ENCODE peak calls at places on chromosomes 6 and 20, in seven cellular contexts. N is neural progenitor cell, M is HCT116, Z is PC-3, J is GM23248, G is MM.1S, I is OCI-LY7. Q is an unnamed sample.
A peak's percentile ranks its signal among the peaks of the same experiment; 100 is the strongest.

GRCh38 chr6:144712541-144712940 is 427.4 kb downstream of the UTRN start:
- DNase-seq in I (no peak), Z (peak; percentile 5), J (peak; percentile 76), N (no peak), M (no peak), G (no peak), Q (no peak)

GRCh38 chr20:58551631-58552030 is 36.4 kb upstream of the APCDD1L start:
- DNase-seq in I (no peak), G (no peak), M (no peak), Z (no peak), N (no peak), J (no peak), Q (no peak)

GRCh38 chr6:82362868-82363267 is 749 bp upstream of the TPBG start:
- DNase-seq in G (no peak), I (no peak), N (peak; percentile 76), J (peak; percentile 95), Z (peak; percentile 12), M (no peak), Q (peak; percentile 54)

GRCh38 chr20:62433655-62434054 is 6.3 kb upstream of the RBBP8NL start:
- DNase-seq in I (no peak), Z (no peak), J (peak; percentile 20), G (no peak), M (no peak), N (no peak), Q (no peak)

GRCh38 chr6:4313044-4313686 is 177.8 kb upstream of the ECI2 start:
- DNase-seq in Z (peak; percentile 98), G (no peak), J (peak; percentile 98), M (peak; percentile 49), N (peak; percentile 54), I (peak; percentile 13), Q (peak; percentile 52)

GRCh38 chr6:98094696-98095095 is 739.7 kb upstream of the POU3F2 start:
- DNase-seq in G (no peak), M (no peak), Z (peak; percentile 73), J (peak; percentile 0), N (no peak), I (no peak), Q (no peak)

GRCh38 chr20:35489717-35490116 is 34.3 kb downstream of the CEP250 start:
- DNase-seq in Z (no peak), J (no peak), N (no peak), I (no peak), G (no peak), M (no peak), Q (no peak)

GRCh38 chr20:57002066-57002570 is 264.3 kb downstream of the BMP7 start:
- DNase-seq in J (no peak), M (no peak), G (no peak), Z (no peak), I (no peak), N (no peak), Q (no peak)

GRCh38 chr20:7416382-7416781 is 523.9 kb downstream of the HAO1 start:
- DNase-seq in I (no peak), G (no peak), M (no peak), Z (peak; percentile 0), N (no peak), J (no peak), Q (no peak)

GRCh38 chr6:68732423-68732822 is 97.3 kb downstream of the ADGRB3 start:
- DNase-seq in I (no peak), M (no peak), Z (no peak), G (no peak), N (no peak), J (no peak), Q (no peak)

GRCh38 chr6:20608371-20608770 is 74.1 kb downstream of the CDKAL1 start:
- DNase-seq in G (no peak), Z (no peak), M (no peak), J (no peak), I (no peak), N (no peak), Q (no peak)

GRCh38 chr6:145209312-145209711 is 526.0 kb downstream of the EPM2A start:
- DNase-seq in M (no peak), I (no peak), J (peak; percentile 10), N (no peak), G (no peak), Z (no peak), Q (no peak)

GRCh38 chr6:143536866-143537691 is 25.6 kb upstream of the FUCA2 start:
- DNase-seq in Z (peak; percentile 56), N (peak; percentile 83), J (peak; percentile 81), I (no peak), M (peak; percentile 41), G (peak; percentile 44), Q (peak; percentile 84)

GRCh38 chr20:50290815-50291214 is 100.2 kb downstream of the CEBPB start:
- DNase-seq in N (no peak), Z (no peak), J (no peak), I (no peak), G (no peak), M (no peak), Q (no peak)

GRCh38 chr20:59333928-59334327 is 33.5 kb downstream of the EDN3 start:
- DNase-seq in J (no peak), N (no peak), Z (no peak), I (no peak), G (no peak), M (no peak), Q (no peak)

GRCh38 chr6:167056370-167056769 is 57.2 kb downstream of the CEP43 start:
- DNase-seq in N (no peak), I (peak; percentile 21), M (no peak), Z (no peak), G (no peak), J (no peak), Q (no peak)

GRCh38 chr20:63346131-63347080 is 14.7 kb downstream of the CHRNA4 start:
- DNase-seq in J (no peak), M (no peak), I (no peak), G (peak; percentile 2), N (no peak), Z (no peak), Q (no peak)

GRCh38 chr6:88899569-88900316 is 63.7 kb downstream of the RNGTT start:
- DNase-seq in I (peak; percentile 8), M (no peak), Z (peak; percentile 3), G (no peak), N (peak; percentile 4), J (no peak), Q (no peak)

GRCh38 chr6:167827588-167828324 is 1.0 kb downstream of the AFDN start:
- DNase-seq in Z (peak; percentile 33), M (no peak), N (peak; percentile 77), J (peak; percentile 76), G (peak; percentile 48), I (peak; percentile 51), Q (peak; percentile 71)

GRCh38 chr6:22470454-22471368 is 98.7 kb upstream of the HDGFL1 start:
- DNase-seq in J (peak; percentile 38), M (no peak), Z (peak; percentile 89), N (peak; percentile 33), G (no peak), I (no peak), Q (peak; percentile 58)

GRCh38 chr6:2576499-2576898 is 174.2 kb downstream of the MYLK4 start:
- DNase-seq in M (no peak), J (no peak), N (no peak), I (no peak), G (no peak), Z (no peak), Q (no peak)

DNA sequence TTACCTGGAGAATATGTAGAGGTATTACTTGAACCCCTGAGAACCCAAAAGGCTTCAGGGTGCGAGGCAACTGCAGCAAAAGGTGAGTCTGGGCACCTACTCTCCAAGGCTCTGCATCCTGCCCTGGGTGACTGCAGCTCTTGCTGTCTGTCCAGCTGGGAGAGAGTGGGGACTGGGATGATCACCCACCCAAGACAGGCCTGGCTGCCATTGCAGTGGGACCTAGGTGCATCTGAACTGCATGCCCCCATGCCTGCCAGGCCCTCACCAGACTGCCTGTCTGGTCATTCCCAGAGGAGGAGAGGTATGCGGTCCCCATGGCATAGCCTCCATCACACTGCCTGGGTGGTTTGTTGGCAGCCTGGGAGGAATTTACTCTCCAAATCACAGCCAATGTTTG is 563.9 kb downstream of the TFAP2A start:
- DNase-seq in Z (no peak), N (no peak), I (no peak), M (no peak), G (no peak), J (no peak), Q (no peak)
- H3K9me3 ChIP-seq in Z (peaks cover 25% of the 10 kb centered on the region), N (peaks cover 9% of the 10 kb centered on the region), I (peaks cover 9% of the 10 kb centered on the region), M (peaks cover 3% of the 10 kb centered on the region), G (no peaks in the 10 kb centered on the region), J (no peaks in the 10 kb centered on the region), Q (peaks cover 12% of the 10 kb centered on the region)

GRCh38 chr6:111530777-111531176 is 47.8 kb upstream of the REV3L start:
- DNase-seq in Z (no peak), I (no peak), M (no peak), N (peak; percentile 37), G (no peak), J (no peak), Q (no peak)

GRCh38 chr6:111524735-111525134 is 41.7 kb upstream of the REV3L start:
- DNase-seq in M (no peak), I (no peak), J (no peak), G (no peak), N (no peak), Z (no peak), Q (no peak)

GRCh38 chr6:111530218-111530617 is 47.2 kb upstream of the REV3L start:
- DNase-seq in J (no peak), N (no peak), G (no peak), I (no peak), Z (no peak), M (no peak), Q (no peak)

GRCh38 chr6:111524252-111524651 is 41.2 kb upstream of the REV3L start:
- DNase-seq in I (no peak), Z (no peak), G (no peak), N (no peak), M (no peak), J (no peak), Q (no peak)

GRCh38 chr6:111527367-111527766 is 44.3 kb upstream of the REV3L start:
- DNase-seq in G (no peak), N (no peak), Z (no peak), J (no peak), I (no peak), M (no peak), Q (no peak)
- TF ChIP-seq EZH2phosphoT487 in G (no peak), N (no peak), Z (no peak), J (no peak), I (no peak), M (no peak), Q (no peak)

GRCh38 chr6:30283761-30284160 is 43.0 kb upstream of the TRIM39 start:
- DNase-seq in I (no peak), G (no peak), J (no peak), Z (no peak), N (no peak), M (no peak), Q (no peak)
- H3K9me3 ChIP-seq in I (peaks cover 55% of the 10 kb centered on the region), G (no peaks in the 10 kb centered on the region), J (no peaks in the 10 kb centered on the region), Z (peaks cover 21% of the 10 kb centered on the region), N (peaks cover 64% of the 10 kb centered on the region), M (peaks cover 22% of the 10 kb centered on the region), Q (peaks cover 80% of the 10 kb centered on the region)

GRCh38 chr20:48817367-48818030 is 10.3 kb downstream of the PREX1 start:
- DNase-seq in N (no peak), Z (no peak), M (no peak), I (no peak), G (no peak), J (no peak), Q (no peak)

GRCh38 chr20:48816282-48816860 is 11.4 kb downstream of the PREX1 start:
- DNase-seq in Z (no peak), J (no peak), M (no peak), N (no peak), G (no peak), I (no peak), Q (no peak)

GRCh38 chr20:48814633-48815032 is 13.2 kb downstream of the PREX1 start:
- DNase-seq in M (no peak), Z (no peak), G (no peak), J (no peak), I (no peak), N (no peak), Q (no peak)

GRCh38 chr20:48813930-48814546 is 13.8 kb downstream of the PREX1 start:
- DNase-seq in I (no peak), Z (no peak), N (no peak), G (no peak), M (no peak), J (no peak), Q (no peak)

GRCh38 chr20:48815537-48815936 is 12.3 kb downstream of the PREX1 start:
- DNase-seq in M (no peak), J (no peak), I (peak; percentile 48), Z (no peak), N (no peak), G (no peak), Q (no peak)
- TF ChIP-seq EZH2phosphoT487 in M (no peak), J (no peak), I (no peak), Z (no peak), N (no peak), G (no peak), Q (no peak)